ENCODE peak calls at places on chromosome 4, in ten cellular contexts. F, B, W, E, L, Q, D, S, X and O are unnamed samples. For H3K9me3, the result is how much of the 10 kb centered on the place peaks cover.

GRCh38 chr4:9880411-9881197 is 99.2 kb downstream of the DRD5 start:
- DNase-seq in F (no peak), B (no peak), W (no peak), E (no peak), L (no peak), Q (no peak), D (no peak), S (no peak), X (no peak), O (peak)

GRCh38 chr4:113899260-113900177 is 79.9 kb downstream of the ARSJ start:
- DNase-seq in F (no peak), B (no peak), W (no peak), E (peak), L (no peak), Q (no peak), D (no peak), S (no peak), X (peak), O (no peak)

GRCh38 chr4:111136438-111136837 is 513.6 kb upstream of the PITX2 start:
- DNase-seq in F (no peak), B (no peak), W (no peak), E (no peak), L (no peak), Q (peak), D (no peak), S (no peak), X (no peak), O (no peak)

GRCh38 chr4:634599-634985 is 9.2 kb downstream of the PDE6B start:
- DNase-seq in F (no peak), B (no peak), W (no peak), E (no peak), L (no peak), Q (no peak), D (no peak), S (no peak), X (no peak), O (no peak)

GRCh38 chr4:27154706-27155105 is 294.1 kb downstream of the STIM2 start:
- DNase-seq in F (no peak), B (no peak), W (no peak), E (no peak), L (no peak), Q (no peak), D (no peak), S (no peak), X (peak), O (no peak)

GRCh38 chr4:113232194-113232593 is 182.7 kb downstream of the ANK2 start:
- DNase-seq in F (no peak), B (no peak), W (no peak), E (no peak), L (no peak), Q (no peak), D (no peak), S (no peak), X (no peak), O (no peak)

GRCh38 chr4:151955721-151956340 is 195.0 kb upstream of the GATB start:
- DNase-seq in F (no peak), B (no peak), W (no peak), E (no peak), L (no peak), Q (no peak), D (no peak), S (no peak), X (peak), O (no peak)

GRCh38 chr4:11543710-11544109 is 115.0 kb upstream of the HS3ST1 start:
- DNase-seq in F (no peak), B (no peak), W (no peak), E (no peak), L (no peak), Q (no peak), D (no peak), S (no peak), X (peak), O (no peak)

GRCh38 chr4:156672924-156673323 is 298.7 kb downstream of the PDGFC start:
- DNase-seq in F (no peak), B (no peak), W (no peak), E (no peak), L (no peak), Q (peak), D (no peak), S (no peak), X (peak), O (no peak)

GRCh38 chr4:99800332-99801004 is 16.2 kb upstream of the DAPP1 start:
- DNase-seq in F (no peak), B (no peak), W (no peak), E (no peak), L (no peak), Q (no peak), D (no peak), S (no peak), X (no peak), O (no peak)

GRCh38 chr4:2423066-2423465 is 4.3 kb downstream of the CFAP99 start:
- DNase-seq in F (no peak), B (no peak), W (no peak), E (no peak), L (no peak), Q (no peak), D (no peak), S (no peak), X (no peak), O (no peak)

GRCh38 chr4:99029018-99029735 is 33.7 kb downstream of the METAP1 start:
- DNase-seq in F (no peak), B (no peak), W (no peak), E (no peak), L (no peak), Q (no peak), D (no peak), S (no peak), X (no peak), O (no peak)

GRCh38 chr4:169268951-169269781 is 1.6 kb downstream of the SH3RF1 start:
- DNase-seq in F (no peak), B (no peak), W (no peak), E (peak), L (no peak), Q (no peak), D (no peak), S (no peak), X (peak), O (no peak)

GRCh38 chr4:153281476-153281875 is 63.0 kb upstream of the MND1 start:
- DNase-seq in F (no peak), B (no peak), W (no peak), E (no peak), L (no peak), Q (no peak), D (no peak), S (no peak), X (no peak), O (no peak)

GRCh38 chr4:2927016-2927695 is 36.0 kb downstream of the NOP14 start:
- DNase-seq in F (no peak), B (peak), W (no peak), E (no peak), L (peak), Q (no peak), D (peak), S (no peak), X (no peak), O (no peak)

GRCh38 chr4:168942985-168943384 is 67.1 kb downstream of the CBR4 start:
- DNase-seq in F (no peak), B (no peak), W (peak), E (no peak), L (no peak), Q (peak), D (no peak), S (no peak), X (no peak), O (no peak)

GRCh38 chr4:41012308-41012707 is 202.0 kb downstream of the APBB2 start:
- DNase-seq in F (no peak), B (no peak), W (no peak), E (no peak), L (no peak), Q (no peak), D (no peak), S (no peak), X (no peak), O (no peak)

GRCh38 chr4:162422312-162422711 is 258.5 kb upstream of the FSTL5 start:
- DNase-seq in F (no peak), B (no peak), W (no peak), E (no peak), L (no peak), Q (no peak), D (no peak), S (no peak), X (no peak), O (no peak)

GRCh38 chr4:23888421-23889319 is 1.2 kb downstream of the PPARGC1A start:
- DNase-seq in F (peak), B (no peak), W (no peak), E (no peak), L (no peak), Q (no peak), D (no peak), S (peak), X (peak), O (no peak)

GRCh38 chr4:113276448-113277158 is 227.2 kb downstream of the ANK2 start:
- DNase-seq in F (no peak), B (no peak), W (no peak), E (no peak), L (no peak), Q (no peak), D (no peak), S (no peak), X (no peak), O (no peak)

GRCh38 chr4:24477919-24478318 is 106.4 kb downstream of the DHX15 start:
- DNase-seq in F (no peak), B (no peak), W (no peak), E (no peak), L (no peak), Q (peak), D (no peak), S (peak), X (no peak), O (no peak)

GRCh38 chr4:24778427-24779225 is 16.7 kb upstream of the SOD3 start:
- DNase-seq in F (no peak), B (no peak), W (no peak), E (peak), L (no peak), Q (peak), D (no peak), S (no peak), X (peak), O (no peak)

GRCh38 chr4:82866706-82867385 is 24.1 kb downstream of the SEC31A start:
- DNase-seq in F (no peak), B (no peak), W (no peak), E (no peak), L (no peak), Q (no peak), D (no peak), S (no peak), X (no peak), O (no peak)

GRCh38 chr4:38422850-38423249 is 241.1 kb upstream of the KLF3 start:
- DNase-seq in F (no peak), B (no peak), W (no peak), E (no peak), L (no peak), Q (no peak), D (no peak), S (no peak), X (no peak), O (no peak)

GRCh38 chr4:121168865-121169281 is 4.8 kb upstream of the TNIP3 start:
- DNase-seq in F (no peak), B (no peak), W (no peak), E (no peak), L (no peak), Q (no peak), D (no peak), S (no peak), X (no peak), O (no peak)

GRCh38 chr4:69649629-69650028 is 3.4 kb downstream of the UGT2A1 start:
- DNase-seq in F (no peak), B (no peak), W (peak), E (no peak), L (no peak), Q (no peak), D (no peak), S (peak), X (peak), O (no peak)

GRCh38 chr4:17646693-17647092 is 32.3 kb downstream of the MED28 start:
- DNase-seq in F (no peak), B (no peak), W (no peak), E (peak), L (no peak), Q (no peak), D (no peak), S (no peak), X (no peak), O (no peak)

GRCh38 chr4:111678908-111679307 is 466.3 kb upstream of the FAM241A start:
- DNase-seq in F (no peak), B (no peak), W (no peak), E (no peak), L (no peak), Q (no peak), D (no peak), S (peak), X (no peak), O (no peak)

GRCh38 chr4:61202100-61202637 is 2.0 kb downstream of the ADGRL3 start:
- DNase-seq in F (no peak), B (no peak), W (no peak), E (no peak), L (no peak), Q (no peak), D (no peak), S (peak), X (peak), O (peak)

GRCh38 chr4:184361443-184361842 is 112.9 kb downstream of the IRF2 start:
- DNase-seq in F (no peak), B (no peak), W (no peak), E (no peak), L (no peak), Q (no peak), D (no peak), S (no peak), X (no peak), O (no peak)

GRCh38 chr4:158193171-158193749 is 17.0 kb upstream of the TMEM144 start:
- DNase-seq in F (no peak), B (no peak), W (peak), E (no peak), L (no peak), Q (peak), D (no peak), S (peak), X (no peak), O (no peak)

GRCh38 chr4:154329268-154329858 is 162.2 kb downstream of the DCHS2 start:
- DNase-seq in F (no peak), B (no peak), W (peak), E (no peak), L (no peak), Q (peak), D (no peak), S (peak), X (peak), O (no peak)

GRCh38 chr4:5955201-5955821 is 62.4 kb upstream of the CRMP1 start:
- DNase-seq in F (no peak), B (no peak), W (no peak), E (no peak), L (no peak), Q (no peak), D (peak), S (no peak), X (no peak), O (peak)
- H3K9me3 ChIP-seq in F (under half), B (under half), W (under half), E (under half), L (under half), Q (under half), D (under half), S (under half), X (under half), O (under half)

GRCh38 chr4:75598390-75598789 is 31.9 kb downstream of the CDKL2 start:
- DNase-seq in F (no peak), B (no peak), W (peak), E (no peak), L (no peak), Q (peak), D (no peak), S (no peak), X (peak), O (no peak)

GRCh38 chr4:75596061-75596460 is 34.3 kb downstream of the CDKL2 start:
- DNase-seq in F (no peak), B (no peak), W (no peak), E (no peak), L (no peak), Q (peak), D (no peak), S (no peak), X (no peak), O (no peak)

GRCh38 chr4:75599647-75600046 is 30.7 kb downstream of the CDKL2 start:
- DNase-seq in F (no peak), B (no peak), W (no peak), E (no peak), L (no peak), Q (no peak), D (no peak), S (no peak), X (no peak), O (no peak)
- H3K4me3 ChIP-seq in F (no peak), B (no peak), W (no peak), E (no peak), L (no peak), Q (no peak), D (no peak), S (no peak), X (no peak), O (no peak)

DNA sequence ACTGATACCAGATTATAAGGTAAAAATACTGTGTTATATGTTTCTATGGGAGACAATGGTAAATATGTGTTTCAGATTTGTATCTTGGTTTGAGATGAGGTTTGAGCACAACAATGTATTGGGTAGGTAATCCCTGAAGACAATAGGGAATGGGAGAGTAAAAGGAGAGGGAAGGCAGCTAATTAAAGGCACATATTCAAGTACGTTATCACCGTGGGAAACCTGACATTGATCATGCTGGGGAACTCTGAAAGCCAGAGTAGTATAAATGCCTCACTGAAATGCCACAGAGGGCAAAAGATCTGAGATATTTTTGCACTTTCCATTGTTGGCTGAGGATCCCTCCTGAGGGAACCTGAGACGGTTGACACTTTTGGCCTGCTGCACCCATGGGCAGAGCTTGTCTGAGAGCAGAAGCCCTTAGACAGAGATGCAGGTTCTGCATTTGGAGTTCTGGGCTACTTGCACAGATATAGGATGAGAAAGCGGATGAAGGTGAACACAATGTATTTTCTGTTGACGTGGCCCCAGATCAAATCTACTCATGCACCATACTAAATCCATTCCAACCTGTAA is 506.7 kb downstream of the PCDH18 start:
- DNase-seq in F (no peak), B (no peak), W (no peak), E (no peak), L (no peak), Q (no peak), D (no peak), S (no peak), X (no peak), O (no peak)
- TF ChIP-seq CTCF in F (no peak), B (no peak), W (no peak), E (no peak), L (no peak), Q (no peak), D (no peak), S (no peak), X (no peak), O (no peak)

DNA sequence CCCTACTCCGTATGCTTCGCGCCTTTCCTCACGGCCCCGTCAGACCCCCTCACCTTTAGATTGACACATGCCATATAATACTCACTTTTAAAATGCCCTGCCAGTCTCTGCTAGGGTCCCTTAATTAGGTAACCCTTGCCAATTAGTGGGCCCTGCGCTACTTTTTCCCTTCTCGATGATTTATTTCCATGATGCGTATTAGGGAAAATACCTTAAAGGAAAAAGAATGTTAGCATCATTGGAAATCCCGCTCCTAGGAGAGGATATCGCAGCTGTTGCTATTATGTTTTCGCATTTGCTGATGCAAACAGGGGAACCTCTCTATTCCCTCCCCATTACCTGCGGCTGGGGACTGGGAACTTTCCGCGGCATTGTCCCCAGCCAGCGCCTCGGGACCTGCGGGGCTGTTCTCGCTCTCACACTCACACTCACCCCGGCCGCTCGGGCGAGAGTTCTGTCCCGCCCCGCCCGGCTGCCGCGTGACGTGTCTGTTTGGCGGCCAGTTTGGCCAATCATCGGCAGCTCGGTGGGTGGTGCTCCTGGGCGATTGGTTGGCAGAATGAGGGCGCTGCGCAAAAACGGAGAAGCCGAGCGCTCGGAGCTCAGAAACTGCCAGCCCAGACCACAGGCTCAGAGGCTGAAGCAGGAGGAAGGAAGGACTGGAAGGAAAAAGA is at the start of gene PCDH10:
- DNase-seq in F (peak), B (peak), W (peak), E (peak), L (peak), Q (peak), D (peak), S (peak), X (peak), O (peak)
- H3K9me3 ChIP-seq in F (under half), B (under half), W (under half), E (under half), L (under half), Q (under half), D (under half), S (under half), X (under half), O (under half)

GRCh38 chr4:78777556-78777900 is 1.4 kb downstream of the BMP2K start:
- DNase-seq in F (no peak), B (no peak), W (no peak), E (no peak), L (no peak), Q (no peak), D (no peak), S (no peak), X (no peak), O (no peak)
- H3K4me3 ChIP-seq in F (no peak), B (peak), W (peak), E (peak), L (peak), Q (peak), D (peak), S (peak), X (peak), O (peak)

DNA sequence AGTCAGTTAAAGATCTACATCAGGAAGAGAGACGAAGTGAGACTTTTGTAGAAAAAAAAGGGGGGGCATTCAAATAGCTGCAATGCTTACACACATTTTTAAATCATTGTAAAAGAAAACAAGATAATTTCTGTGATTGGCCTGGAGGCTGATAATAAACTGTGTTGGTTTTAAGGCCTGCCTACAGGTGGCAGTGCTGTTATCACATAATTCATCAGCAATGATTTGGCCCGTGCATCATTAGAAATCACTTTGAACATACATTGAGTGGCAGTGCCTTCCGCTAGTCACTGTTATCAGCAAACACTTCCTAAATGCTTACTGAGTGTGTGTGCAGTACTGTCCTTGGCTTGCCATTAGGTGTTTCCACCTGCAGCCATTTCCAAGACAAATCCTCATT is 831.9 kb downstream of the TRIML1 start:
- DNase-seq in F (no peak), B (no peak), W (no peak), E (no peak), L (no peak), Q (peak), D (no peak), S (no peak), X (peak), O (no peak)
- TF ChIP-seq CTCF in F (peak), B (no peak), W (no peak), E (no peak), L (no peak), Q (peak), D (peak), S (no peak), X (peak), O (peak)